ENCODE peak calls at places on chromosomes 13 and 19, in six cellular contexts. J is dermis microvascular lymphatic vessel endothelial cell, E is GM18507, B is ovary, T is GM12865, F is SW480. U is an unnamed sample.

GRCh38 chr19:23597661-23598060 is 89.4 kb downstream of the ZNF675 start:
- DNase-seq in F (no peak), J (no peak), T (no peak), B (no peak), E (no peak), U (no peak)

GRCh38 chr19:17841810-17842662 is 5.7 kb downstream of the JAK3 start:
- DNase-seq in B (peak), F (peak), J (peak), T (peak), E (peak), U (peak)

GRCh38 chr19:18894254-18895037 is 1.5 kb downstream of the CERS1 start:
- DNase-seq in T (no peak), F (no peak), B (peak), E (no peak), J (no peak), U (peak)

GRCh38 chr19:35828694-35829301 is 16.2 kb upstream of the PRODH2 start:
- DNase-seq in J (peak), E (no peak), F (no peak), B (peak), T (peak), U (peak)

GRCh38 chr19:5269926-5270325 is 70.7 kb downstream of the PTPRS start:
- DNase-seq in B (no peak), J (no peak), E (no peak), F (no peak), T (no peak), U (no peak)

GRCh38 chr19:51142119-51142518 is at the start of gene SIGLEC7:
- DNase-seq in T (no peak), E (no peak), F (no peak), B (no peak), J (no peak), U (no peak)

GRCh38 chr13:46369506-46370268 is 17.4 kb downstream of the RUBCNL start:
- DNase-seq in T (peak), B (no peak), J (no peak), F (no peak), E (no peak), U (peak)

GRCh38 chr19:45906221-45906620 is 3.8 kb upstream of the MYPOP start:
- DNase-seq in B (no peak), J (no peak), T (no peak), E (no peak), F (no peak), U (peak)

GRCh38 chr19:46746281-46746965 is at the start of gene STRN4:
- DNase-seq in B (peak), F (no peak), T (peak), J (no peak), E (peak), U (peak)

GRCh38 chr13:71866173-71867091 is 572 bp downstream of the DACH1 start:
- DNase-seq in F (peak), T (no peak), J (no peak), B (peak), E (no peak), U (peak)

GRCh38 chr13:82147526-82147925 is 1734.7 kb downstream of the SLITRK1 start:
- DNase-seq in F (no peak), E (no peak), J (no peak), T (no peak), B (no peak), U (no peak)

GRCh38 chr19:30738047-30738446 is 365.9 kb downstream of the ZNF536 start:
- DNase-seq in F (no peak), B (no peak), J (no peak), E (no peak), T (no peak), U (no peak)